ENCODE peak calls at places on chromosomes 16 and 17, in four cellular contexts. B is A549, Z is K562, J is HepG2. R is an unnamed sample.
A peak's percentile ranks its signal among the peaks of the same experiment; 100 is the strongest.

GRCh38 chr17:59680314-59680713 is 26.9 kb downstream of the PTRH2 start:
- DNase-seq in Z (no peak), J (no peak), B (no peak), R (no peak)

GRCh38 chr17:21513012-21513570 is 136.9 kb downstream of the KCNJ12 start:
- DNase-seq in J (peak; percentile 64), Z (peak; percentile 88), B (peak; percentile 97), R (peak; percentile 84)

GRCh38 chr16:57383276-57384247 is 11.3 kb downstream of the CX3CL1 start:
- DNase-seq in J (peak; percentile 44), B (no peak), Z (no peak), R (no peak)

GRCh38 chr16:81842564-81843242 is 63.6 kb downstream of the PLCG2 start:
- DNase-seq in Z (no peak), J (no peak), B (no peak), R (no peak)

GRCh38 chr17:1714980-1715802 is 5.0 kb upstream of the TLCD2 start:
- DNase-seq in Z (peak; percentile 64), J (peak; percentile 84), B (peak; percentile 91), R (peak; percentile 60)

GRCh38 chr16:75377971-75378386 is 55.3 kb downstream of the CFDP1 start:
- DNase-seq in Z (no peak), J (no peak), B (peak; percentile 18), R (peak; percentile 24)

GRCh38 chr17:7156342-7156940 is 22.7 kb downstream of the ASGR1 start:
- DNase-seq in Z (peak; percentile 48), B (no peak), J (peak; percentile 79), R (no peak)

GRCh38 chr17:1762906-1763829 is 1.3 kb downstream of the SERPINF1 start:
- DNase-seq in J (peak; percentile 99), Z (peak; percentile 68), B (no peak), R (no peak)

GRCh38 chr17:29615048-29615385 is 7.7 kb downstream of the CORO6 start:
- DNase-seq in Z (peak; percentile 47), B (no peak), J (no peak), R (no peak)

GRCh38 chr17:80632046-80632581 is 87.5 kb downstream of the RPTOR start:
- DNase-seq in Z (no peak), B (no peak), J (peak; percentile 63), R (no peak)

GRCh38 chr17:61425682-61426481 is 26.2 kb downstream of the TBX2 start:
- DNase-seq in J (peak; percentile 85), Z (peak; percentile 1), B (no peak), R (peak; percentile 71)

GRCh38 chr16:69179255-69180010 is 7.5 kb upstream of the SNTB2 start:
- DNase-seq in B (no peak), J (peak; percentile 40), Z (no peak), R (no peak)

GRCh38 chr17:63258785-63259184 is 187.3 kb downstream of the CYB561 start:
- DNase-seq in J (no peak), Z (no peak), B (no peak), R (no peak)

GRCh38 chr17:42773290-42774035 is at the start of gene VPS25:
- DNase-seq in J (peak; percentile 84), Z (peak; percentile 85), B (peak; percentile 98), R (peak; percentile 77)

GRCh38 chr17:35553310-35553709 is 7.3 kb downstream of the SLFN14 start:
- DNase-seq in J (no peak), B (no peak), Z (no peak), R (no peak)

GRCh38 chr17:51342257-51342656 is 81.9 kb downstream of the UTP18 start:
- DNase-seq in Z (no peak), J (no peak), B (no peak), R (no peak)

GRCh38 chr16:70410736-70411135 is 28.2 kb downstream of the ST3GAL2 start:
- DNase-seq in J (no peak), Z (no peak), B (no peak), R (no peak)

GRCh38 chr17:12964162-12964561 is 53.7 kb downstream of the ELAC2 start:
- DNase-seq in B (no peak), Z (no peak), J (no peak), R (no peak)

GRCh38 chr17:43932923-43933322 is 9.4 kb downstream of the PPY start:
- DNase-seq in Z (no peak), B (no peak), J (no peak), R (no peak)

GRCh38 chr17:28644782-28645575 is at the start of gene BLTP2:
- DNase-seq in Z (peak; percentile 98), B (peak; percentile 99), J (peak; percentile 85), R (peak; percentile 95)

GRCh38 chr16:56932588-56933265 is 785 bp downstream of the HERPUD1 start:
- DNase-seq in J (peak; percentile 94), B (peak; percentile 66), Z (peak; percentile 52), R (peak; percentile 37)

GRCh38 chr16:66996324-66996982 is 8.1 kb downstream of the CES4A start:
- DNase-seq in J (peak; percentile 92), Z (no peak), B (no peak), R (no peak)

GRCh38 chr17:59337741-59338299 is 6.4 kb downstream of the YPEL2 start:
- DNase-seq in Z (no peak), B (no peak), J (no peak), R (no peak)

GRCh38 chr16:3186946-3187690 is 886 bp upstream of the OR1F1 start:
- DNase-seq in Z (no peak), B (no peak), J (no peak), R (no peak)

GRCh38 chr16:57150682-57151330 is 35.0 kb downstream of the PSME3IP1 start:
- DNase-seq in Z (no peak), B (no peak), J (no peak), R (no peak)

GRCh38 chr17:44872131-44872768 is 24.6 kb downstream of the HIGD1B start:
- DNase-seq in J (no peak), B (no peak), Z (no peak), R (no peak)

GRCh38 chr16:68088130-68088972 is 3.2 kb downstream of the NFATC3 start:
- DNase-seq in B (no peak), Z (no peak), J (no peak), R (no peak)

GRCh38 chr16:48963901-48964615 is 317.6 kb downstream of the CBLN1 start:
- DNase-seq in Z (no peak), J (no peak), B (no peak), R (no peak)

GRCh38 chr17:10087333-10087732 is 111.1 kb downstream of the GAS7 start:
- DNase-seq in J (no peak), B (no peak), Z (no peak), R (no peak)

GRCh38 chr17:43368740-43369506 is 29.9 kb upstream of the ARL4D start:
- DNase-seq in J (peak; percentile 88), Z (no peak), B (peak; percentile 77), R (peak; percentile 85)

DNA sequence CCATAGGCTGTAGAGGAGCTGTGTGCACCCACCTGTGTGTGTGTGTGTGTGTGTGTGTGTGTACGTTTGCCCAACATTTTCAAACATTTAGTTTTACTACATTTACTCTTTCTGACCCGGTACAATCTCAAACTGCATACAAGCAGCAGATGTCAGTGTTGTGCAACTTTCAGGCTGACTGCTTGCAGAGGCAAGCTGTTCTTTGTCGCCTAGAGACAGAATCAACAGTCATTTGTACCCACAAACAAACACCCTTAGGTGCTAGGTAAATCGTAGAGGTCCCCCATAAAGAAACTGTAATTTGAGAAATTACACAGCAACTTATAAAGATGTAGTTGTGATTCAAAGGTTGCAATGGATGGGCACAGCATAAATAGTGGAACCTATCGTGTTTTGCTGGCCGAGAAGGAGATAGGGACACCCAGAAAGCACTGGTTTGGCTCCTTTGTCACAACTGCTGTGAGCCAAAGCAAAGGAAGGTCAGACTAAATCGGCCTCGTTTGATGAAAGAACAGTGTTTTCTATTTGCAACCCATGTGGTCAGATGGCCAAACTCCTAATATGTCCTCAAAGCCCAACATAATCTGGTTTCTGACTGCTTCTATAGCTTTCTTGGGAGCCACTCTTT is 478.4 kb downstream of the TOX3 start:
- DNase-seq in Z (no peak), J (peak; percentile 35), B (no peak), R (peak; percentile 44)
- TF ChIP-seq HMGXB4 in Z (no peak), J (peak; percentile 16), B (no peak), R (no peak)

GRCh38 chr16:15807603-15808009 is 49.2 kb downstream of the MYH11 start:
- DNase-seq in B (no peak), J (no peak), Z (no peak), R (peak; percentile 20)
- TF ChIP-seq HMGXB4 in B (no peak), J (no peak), Z (no peak), R (no peak)

GRCh38 chr16:31707743-31708335 is 165.8 kb upstream of the ZNF267 start:
- DNase-seq in J (no peak), Z (peak; percentile 5), B (no peak), R (no peak)

GRCh38 chr16:31706925-31707324 is 166.7 kb upstream of the ZNF267 start:
- DNase-seq in Z (no peak), J (no peak), B (no peak), R (no peak)

GRCh38 chr16:31709181-31709580 is 164.4 kb upstream of the ZNF267 start:
- DNase-seq in Z (peak; percentile 5), J (no peak), B (no peak), R (no peak)

GRCh38 chr16:31710134-31710533 is 163.5 kb upstream of the ZNF267 start:
- DNase-seq in B (no peak), J (no peak), Z (no peak), R (no peak)

DNA sequence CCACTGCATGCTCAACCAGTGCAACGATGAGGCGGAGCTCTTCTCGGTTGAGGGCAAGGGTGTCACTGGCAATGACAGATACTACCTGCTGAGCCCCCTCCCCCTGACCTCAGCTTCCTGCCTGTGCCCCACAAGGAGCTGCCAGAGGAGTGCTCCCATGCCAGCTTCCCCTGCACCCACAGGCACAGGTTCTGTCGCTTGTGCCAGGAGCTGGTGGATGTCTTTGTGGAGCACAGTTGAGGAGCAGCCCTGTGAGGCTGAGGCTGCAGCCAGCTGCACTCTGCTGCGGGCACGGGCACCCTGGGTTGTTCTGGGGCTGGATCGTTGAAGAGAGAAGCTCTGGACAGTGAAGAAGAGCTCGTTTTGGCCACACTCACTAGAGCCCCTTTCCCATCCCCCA is 165.3 kb upstream of the ZNF267 start:
- DNase-seq in J (no peak), B (no peak), Z (peak; percentile 2), R (no peak)
- TF ChIP-seq HMGXB4 in J (no peak), B (no peak), Z (no peak), R (no peak)

GRCh38 chr17:79036181-79036580 is 12.2 kb downstream of the C1QTNF1 start:
- DNase-seq in Z (no peak), B (no peak), J (no peak), R (no peak)
- TF ChIP-seq HMGXB4 in Z (no peak), B (no peak), J (no peak), R (no peak)

GRCh38 chr17:73396429-73397277 is 84.9 kb upstream of the CDC42EP4 start:
- DNase-seq in J (peak; percentile 20), B (no peak), Z (no peak), R (no peak)
- TF ChIP-seq HMGXB4 in J (no peak), B (no peak), Z (no peak), R (no peak)

GRCh38 chr17:32241521-32242094 is 24.0 kb upstream of the RHBDL3 start:
- DNase-seq in J (no peak), Z (no peak), B (no peak), R (no peak)
- TF ChIP-seq HMGXB4 in J (no peak), Z (no peak), B (no peak), R (no peak)

R was measured in WTC11.